ENCODE peak calls at places on chromosomes 6 and 20, in five cellular contexts. One of them, this sample, is unnamed.

GRCh38 chr20:7667194-7667593 is 273.1 kb downstream of the HAO1 start:
- DNase-seq in tibial nerve: no peak
- DNase-seq in AML-193: no peak
- DNase-seq in NB4: no peak
- DNase-seq in B cell: no peak
- DNase-seq in this sample: no peak

GRCh38 chr20:11686900-11687543 is 230.7 kb upstream of the BTBD3 start:
- DNase-seq in AML-193: no peak
- DNase-seq in NB4: no peak
- DNase-seq in tibial nerve: no peak
- DNase-seq in B cell: no peak
- DNase-seq in this sample: peak

GRCh38 chr6:126792340-126792739 is 326.1 kb upstream of the RSPO3 start:
- DNase-seq in tibial nerve: no peak
- DNase-seq in B cell: no peak
- DNase-seq in AML-193: no peak
- DNase-seq in NB4: no peak
- DNase-seq in this sample: no peak

GRCh38 chr6:130365166-130366010 is 429 bp upstream of the TMEM200A start:
- DNase-seq in tibial nerve: peak
- DNase-seq in NB4: no peak
- DNase-seq in AML-193: no peak
- DNase-seq in B cell: peak
- DNase-seq in this sample: peak

GRCh38 chr6:41280658-41281057 is 5.8 kb downstream of the TREM1 start:
- DNase-seq in B cell: no peak
- DNase-seq in tibial nerve: no peak
- DNase-seq in AML-193: no peak
- DNase-seq in NB4: peak
- DNase-seq in this sample: no peak

GRCh38 chr6:143125896-143126573 is 65.3 kb downstream of the AIG1 start:
- DNase-seq in AML-193: no peak
- DNase-seq in tibial nerve: no peak
- DNase-seq in B cell: no peak
- DNase-seq in NB4: no peak
- DNase-seq in this sample: no peak

GRCh38 chr6:150549577-150550184 is 50.0 kb upstream of the PLEKHG1 start:
- DNase-seq in AML-193: no peak
- DNase-seq in tibial nerve: no peak
- DNase-seq in B cell: no peak
- DNase-seq in NB4: no peak
- DNase-seq in this sample: no peak

GRCh38 chr6:82076855-82077254 is 170.7 kb downstream of the IBTK start:
- DNase-seq in tibial nerve: no peak
- DNase-seq in NB4: peak
- DNase-seq in B cell: no peak
- DNase-seq in AML-193: no peak
- DNase-seq in this sample: no peak

GRCh38 chr20:11582073-11582472 is 335.6 kb upstream of the BTBD3 start:
- DNase-seq in AML-193: peak
- DNase-seq in tibial nerve: no peak
- DNase-seq in B cell: no peak
- DNase-seq in NB4: no peak
- DNase-seq in this sample: no peak

GRCh38 chr20:3209946-3210317 is 634 bp downstream of the ITPA start:
- DNase-seq in NB4: peak
- DNase-seq in AML-193: no peak
- DNase-seq in B cell: no peak
- DNase-seq in tibial nerve: no peak
- DNase-seq in this sample: no peak

GRCh38 chr20:61534346-61534745 is 282.3 kb downstream of the CDH4 start:
- DNase-seq in tibial nerve: no peak
- DNase-seq in NB4: no peak
- DNase-seq in AML-193: no peak
- DNase-seq in B cell: no peak
- DNase-seq in this sample: no peak

GRCh38 chr6:90646936-90647335 is 60.1 kb upstream of the MAP3K7 start:
- DNase-seq in NB4: no peak
- DNase-seq in B cell: no peak
- DNase-seq in tibial nerve: no peak
- DNase-seq in AML-193: no peak
- DNase-seq in this sample: no peak

GRCh38 chr6:95017922-95018321 is 559.4 kb upstream of the MANEA start:
- DNase-seq in AML-193: no peak
- DNase-seq in NB4: no peak
- DNase-seq in B cell: no peak
- DNase-seq in tibial nerve: no peak
- DNase-seq in this sample: no peak

This sample was measured in mucosa of descending colon.